ENCODE peak calls at places on chromosome 2, in six cellular contexts. P is NCI-H345, W is GM03348, C is non-pigmented ciliary epithelial cell, Z is ureter, I is GM04503. D is an unnamed sample.

GRCh38 chr2:25521665-25522387 is 151.6 kb downstream of the DTNB start:
- DNase-seq in W (peak), Z (no peak), P (peak), I (peak), C (peak), D (peak)

GRCh38 chr2:112542974-112543760 is 902 bp downstream of the POLR1B start:
- DNase-seq in P (no peak), C (no peak), W (peak), I (no peak), Z (no peak), D (no peak)

GRCh38 chr2:64260093-64260808 is 116.0 kb upstream of the PELI1 start:
- DNase-seq in Z (no peak), I (no peak), W (no peak), C (no peak), P (no peak), D (no peak)

GRCh38 chr2:121408641-121409040 is 122.0 kb upstream of the RNU4ATAC start:
- DNase-seq in Z (no peak), I (no peak), C (no peak), P (no peak), W (peak), D (no peak)

GRCh38 chr2:96524482-96525210 is 11.9 kb upstream of the ARID5A start:
- DNase-seq in P (no peak), Z (no peak), I (no peak), W (no peak), C (no peak), D (no peak)

GRCh38 chr2:228700638-228701037 is 519.2 kb upstream of the SPHKAP start:
- DNase-seq in I (peak), W (peak), C (peak), P (no peak), Z (no peak), D (no peak)

GRCh38 chr2:17273066-17273465 is 245.2 kb downstream of the RAD51AP2 start:
- DNase-seq in W (no peak), Z (no peak), C (no peak), P (no peak), I (no peak), D (no peak)

GRCh38 chr2:81266106-81266505 is 961.6 kb upstream of the LRRTM1 start:
- DNase-seq in W (no peak), P (no peak), I (no peak), Z (no peak), C (no peak), D (no peak)

GRCh38 chr2:120552800-120553471 is 182.7 kb upstream of the GLI2 start:
- DNase-seq in C (no peak), I (no peak), P (no peak), Z (peak), W (no peak), D (no peak)

D was measured in osteoblast.